ENCODE peak calls at places on chromosomes 3 and 15, in five cellular contexts. M, D, L, E and O are unnamed samples.
A peak's percentile ranks its signal among the peaks of the same experiment; 100 is the strongest.

GRCh38 chr15:91055548-91056331 is 33.3 kb upstream of the VPS33B start:
- DNase-seq in D (peak; percentile 6), L (peak; percentile 70), M (peak; percentile 12), E (no peak), O (peak; percentile 66)

GRCh38 chr3:42631650-42632049 is 21.8 kb upstream of the ZBTB47 start:
- DNase-seq in L (no peak), E (no peak), D (no peak), M (no peak), O (no peak)

GRCh38 chr3:63932509-63933212 is 20.5 kb upstream of the SCAANT1 start:
- DNase-seq in E (no peak), L (no peak), M (no peak), D (no peak), O (no peak)

GRCh38 chr3:174710622-174711021 is 148.5 kb upstream of the NAALADL2 start:
- DNase-seq in D (no peak), M (no peak), L (no peak), E (no peak), O (no peak)

GRCh38 chr15:20357139-20358065 is 184.2 kb downstream of the GOLGA6L6 start:
- DNase-seq in M (no peak), L (no peak), D (no peak), E (no peak), O (no peak)

GRCh38 chr3:150357923-150358322 is 50.2 kb upstream of the TSC22D2 start:
- DNase-seq in M (no peak), L (no peak), E (no peak), D (no peak), O (no peak)

GRCh38 chr3:64957639-64958038 is 269.8 kb upstream of the ADAMTS9 start:
- DNase-seq in L (no peak), D (no peak), E (no peak), M (no peak), O (no peak)

GRCh38 chr15:33834892-33835730 is 133.2 kb upstream of the CHRM5 start:
- DNase-seq in M (no peak), D (no peak), E (no peak), L (no peak), O (no peak)

GRCh38 chr15:63277893-63278505 is 594 bp downstream of the APH1B start:
- DNase-seq in M (no peak), L (no peak), D (no peak), E (no peak), O (peak; percentile 35)

GRCh38 chr3:195110647-195111321 is 160.2 kb downstream of the XXYLT1 start:
- DNase-seq in M (no peak), D (no peak), L (no peak), E (no peak), O (no peak)

GRCh38 chr15:43318990-43319771 is 11.2 kb downstream of the LCMT2 start:
- DNase-seq in D (no peak), L (no peak), M (no peak), E (no peak), O (no peak)

GRCh38 chr3:62559831-62560445 is 186.6 kb upstream of the FEZF2 start:
- DNase-seq in D (no peak), E (no peak), L (no peak), M (no peak), O (no peak)

GRCh38 chr3:36991923-36992805 is 767 bp downstream of the EPM2AIP1 start:
- DNase-seq in L (peak; percentile 3), D (no peak), M (no peak), E (no peak), O (no peak)

GRCh38 chr3:16720367-16720766 is 115.1 kb upstream of the DAZL start:
- DNase-seq in E (no peak), M (no peak), D (no peak), L (no peak), O (no peak)

GRCh38 chr3:130811552-130811951 is 64.9 kb upstream of the PIK3R4 start:
- DNase-seq in L (no peak), D (no peak), E (no peak), M (no peak), O (no peak)

GRCh38 chr3:46504780-46505179 is 7.0 kb downstream of the RTP3 start:
- DNase-seq in D (no peak), E (no peak), L (no peak), M (peak; percentile 7), O (no peak)

GRCh38 chr15:90320885-90321278 is 31.2 kb upstream of the ZNF774 start:
- DNase-seq in D (no peak), M (no peak), E (no peak), L (no peak), O (no peak)

GRCh38 chr3:52774901-52775864 is 2.2 kb upstream of the ITIH1 start:
- DNase-seq in M (no peak), D (no peak), L (no peak), E (peak; percentile 48), O (no peak)

GRCh38 chr3:104547040-104547439 is 819.7 kb upstream of the ALCAM start:
- DNase-seq in E (no peak), M (no peak), D (no peak), L (no peak), O (no peak)

GRCh38 chr15:68364028-68364659 is 67.8 kb downstream of the ITGA11 start:
- DNase-seq in D (no peak), M (no peak), L (no peak), E (no peak), O (no peak)

GRCh38 chr3:42078686-42079085 is 12.5 kb upstream of the TRAK1 start:
- DNase-seq in L (no peak), D (no peak), M (no peak), E (no peak), O (no peak)

GRCh38 chr15:66623801-66624453 is 58.1 kb upstream of the LCTL start:
- DNase-seq in L (no peak), D (no peak), E (no peak), M (no peak), O (no peak)

GRCh38 chr3:51682079-51682478 is 11.0 kb downstream of the TEX264 start:
- DNase-seq in L (peak; percentile 64), E (peak; percentile 59), D (peak; percentile 40), M (peak; percentile 49), O (peak; percentile 81)

GRCh38 chr3:43861635-43862034 is 170.9 kb downstream of the ABHD5 start:
- DNase-seq in M (no peak), L (no peak), E (no peak), D (no peak), O (no peak)

GRCh38 chr3:10695595-10696285 is 120.3 kb upstream of the SLC6A11 start:
- DNase-seq in L (no peak), E (no peak), D (no peak), M (no peak), O (no peak)

GRCh38 chr15:84901540-84901939 is 17.1 kb downstream of the SLC28A1 start:
- DNase-seq in L (no peak), D (no peak), M (no peak), E (no peak), O (no peak)

GRCh38 chr15:58227706-58228543 is 89.7 kb downstream of the AQP9 start:
- DNase-seq in E (peak; percentile 64), D (peak; percentile 32), L (peak; percentile 79), M (peak; percentile 59), O (peak; percentile 75)

GRCh38 chr3:52228751-52229291 is 3.4 kb upstream of the TLR9 start:
- DNase-seq in D (no peak), L (no peak), E (no peak), M (no peak), O (no peak)

GRCh38 chr3:23877324-23877980 is 39.3 kb downstream of the NKIRAS1 start:
- DNase-seq in D (no peak), E (no peak), M (no peak), L (no peak), O (no peak)

GRCh38 chr3:19901918-19902317 is 32.1 kb downstream of the EFHB start:
- DNase-seq in L (no peak), D (no peak), E (no peak), M (no peak), O (no peak)

GRCh38 chr15:29331071-29331470 is 61.4 kb upstream of the NSMCE3 start:
- DNase-seq in L (no peak), E (no peak), D (no peak), M (no peak), O (no peak)

GRCh38 chr3:172111163-172111562 is 71.8 kb downstream of the FNDC3B start:
- DNase-seq in L (no peak), M (no peak), E (no peak), D (no peak), O (no peak)

GRCh38 chr3:64687781-64688515 is at the start of gene ADAMTS9:
- DNase-seq in L (peak; percentile 85), D (no peak), E (peak; percentile 67), M (no peak), O (peak; percentile 73)

GRCh38 chr3:106103383-106103782 is 234.6 kb upstream of the CBLB start:
- DNase-seq in L (no peak), E (no peak), D (no peak), M (no peak), O (no peak)

GRCh38 chr3:194488007-194488742 is 1.4 kb upstream of the ATP13A3 start:
- DNase-seq in D (no peak), M (no peak), L (no peak), E (no peak), O (peak; percentile 27)

GRCh38 chr15:89893027-89893426 is 767 bp downstream of the AP3S2 start:
- DNase-seq in M (no peak), E (no peak), L (no peak), D (no peak), O (no peak)